ENCODE peak calls at places on chromosomes 6 and 20, in four cellular contexts. U is cardiac muscle cell, A is neuronal stem cell, D is Caco-2. I is an unnamed sample. For H3K9me3 and H3K36me3, the result is how much of the 10 kb centered on the place peaks cover.

GRCh38 chr20:62636446-62636845 is 5.9 kb upstream of the SLCO4A1 start:
- DNase-seq in U (no peak), A (no peak), D (no peak), I (no peak)

GRCh38 chr20:62918830-62919229 is 7.5 kb downstream of the DIDO1 start:
- DNase-seq in U (no peak), A (no peak), D (no peak), I (no peak)

GRCh38 chr6:44224978-44225330 is 1.6 kb downstream of the SLC29A1 start:
- DNase-seq in U (no peak), A (no peak), D (no peak), I (no peak)

GRCh38 chr20:10961651-10962288 is 288.0 kb upstream of the JAG1 start:
- DNase-seq in U (no peak), A (no peak), D (no peak), I (no peak)

GRCh38 chr6:106783631-106784566 is 154.5 kb downstream of the QRSL1 start:
- DNase-seq in U (no peak), A (no peak), D (no peak), I (no peak)

GRCh38 chr6:16400248-16400760 is 161.9 kb downstream of the GMPR start:
- DNase-seq in U (no peak), A (no peak), D (no peak), I (no peak)

GRCh38 chr6:166282394-166283032 is 25.7 kb downstream of the PRR18 start:
- DNase-seq in U (no peak), A (no peak), D (no peak), I (no peak)

GRCh38 chr6:44090465-44090864 is 36.8 kb downstream of the MRPL14 start:
- DNase-seq in U (no peak), A (no peak), D (no peak), I (no peak)

GRCh38 chr20:2118783-2119182 is 17.2 kb downstream of the STK35 start:
- DNase-seq in U (no peak), A (no peak), D (no peak), I (no peak)

DNA sequence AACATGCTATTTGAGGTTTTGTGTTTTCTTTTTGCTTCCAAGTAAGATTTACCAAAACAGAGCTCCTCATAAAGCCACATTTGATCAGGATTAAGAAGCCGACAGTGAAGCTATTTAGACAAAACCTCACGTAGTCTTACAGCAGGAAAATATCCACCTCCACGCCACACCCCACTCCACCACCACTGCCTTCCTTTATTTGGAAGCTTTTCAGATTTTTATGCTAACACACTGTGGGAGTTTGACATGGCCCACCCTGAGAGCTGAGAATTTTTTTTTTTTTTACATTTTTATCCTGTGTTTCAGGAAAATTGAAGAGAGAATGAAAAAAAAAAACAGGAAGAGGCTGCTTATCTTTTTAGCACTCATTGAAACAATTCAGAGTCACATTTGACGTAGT is 104.8 kb upstream of the MC3R start:
- DNase-seq in U (no peak), A (no peak), D (no peak), I (no peak)
- H3K9me3 ChIP-seq in U (under half), A (under half), D (under half), I (under half)

GRCh38 chr6:157313531-157314467 is 9.5 kb downstream of the TMEM242 start:
- DNase-seq in U (no peak), A (no peak), D (no peak), I (no peak)
- H3K36me3 ChIP-seq in U (under half), A (half or more), D (under half), I (under half)

DNA sequence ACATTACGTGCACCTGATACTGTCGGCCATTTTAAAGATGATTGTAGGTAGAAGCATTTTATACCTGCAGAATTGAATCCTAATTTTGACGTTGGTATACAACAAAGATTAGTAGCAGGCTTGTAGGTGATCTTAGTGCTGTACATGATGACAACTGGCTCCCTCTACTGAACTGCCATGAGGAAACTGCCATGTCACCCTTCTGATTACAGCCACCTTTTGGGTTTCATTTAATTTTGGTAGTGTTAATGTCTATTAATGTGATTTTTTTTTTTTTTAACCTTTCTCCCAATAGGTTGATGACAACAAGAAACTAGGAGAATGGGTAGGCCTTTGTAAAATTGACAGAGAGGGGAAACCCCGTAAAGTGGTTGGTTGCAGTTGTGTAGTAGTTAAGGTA is 2.3 kb downstream of the RPS12 start:
- DNase-seq in U (no peak), A (no peak), D (no peak), I (no peak)
- H3K4me3 ChIP-seq in U (peak), A (peak), D (no peak), I (peak)

DNA sequence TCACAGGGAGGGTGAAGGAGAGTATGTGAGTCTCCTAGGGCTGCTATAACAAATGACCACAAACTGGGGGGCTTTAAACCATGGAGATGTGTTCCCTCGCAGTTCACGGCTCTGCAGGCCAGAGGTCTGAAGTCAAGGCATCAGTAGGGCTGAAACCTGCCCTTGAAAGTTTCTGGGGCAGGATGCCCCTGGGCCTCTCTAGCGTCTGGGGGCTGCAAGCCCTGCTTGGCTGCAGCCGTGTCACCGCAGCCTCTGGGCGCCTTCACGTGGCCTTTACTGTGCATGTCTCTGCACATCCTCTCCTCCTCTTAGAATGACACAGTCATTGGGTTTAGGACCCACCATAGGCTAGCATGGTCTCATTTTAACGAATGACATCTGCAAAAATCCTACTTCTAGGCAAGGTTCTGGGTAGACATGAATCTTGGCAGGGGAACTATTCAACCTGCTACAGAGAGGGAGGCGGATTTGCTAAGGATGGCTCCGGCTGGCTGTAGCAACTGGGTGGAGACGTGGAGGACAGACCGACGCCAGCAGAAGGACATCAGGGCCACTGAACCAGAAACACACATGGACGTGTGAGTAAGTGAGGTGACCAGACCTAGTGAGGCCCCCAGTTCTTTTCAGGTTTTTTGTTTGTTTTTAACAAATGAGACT is 58.6 kb downstream of the PHACTR3 start:
- DNase-seq in U (no peak), A (no peak), D (no peak), I (no peak)
- H3K9me3 ChIP-seq in U (under half), A (under half), D (under half), I (under half)

GRCh38 chr6:105273589-105273988 is 93.8 kb upstream of the POPDC3 start:
- DNase-seq in U (no peak), A (no peak), D (no peak), I (no peak)

GRCh38 chr6:105272783-105273182 is 93.0 kb upstream of the POPDC3 start:
- DNase-seq in U (peak), A (no peak), D (peak), I (no peak)

GRCh38 chr6:105274678-105275077 is 94.9 kb upstream of the POPDC3 start:
- DNase-seq in U (no peak), A (no peak), D (no peak), I (no peak)

GRCh38 chr6:105269390-105269789 is 89.6 kb upstream of the POPDC3 start:
- DNase-seq in U (no peak), A (no peak), D (no peak), I (no peak)

GRCh38 chr6:105270511-105270910 is 90.7 kb upstream of the POPDC3 start:
- DNase-seq in U (no peak), A (no peak), D (no peak), I (no peak)
- H3K36me3 ChIP-seq in U (under half), A (under half), D (under half), I (under half)

GRCh38 chr6:159838020-159838744 is 38.1 kb downstream of the PNLDC1 start:
- DNase-seq in U (no peak), A (no peak), D (no peak), I (no peak)

GRCh38 chr6:159837141-159837490 is 37.0 kb downstream of the PNLDC1 start:
- DNase-seq in U (no peak), A (no peak), D (no peak), I (no peak)

GRCh38 chr6:159837511-159837910 is 37.4 kb downstream of the PNLDC1 start:
- DNase-seq in U (no peak), A (no peak), D (no peak), I (no peak)

GRCh38 chr6:159833997-159834601 is 34.0 kb downstream of the PNLDC1 start:
- DNase-seq in U (no peak), A (no peak), D (no peak), I (no peak)

GRCh38 chr6:159836294-159837140 is 36.4 kb downstream of the PNLDC1 start:
- DNase-seq in U (no peak), A (no peak), D (no peak), I (no peak)
- H3K4me3 ChIP-seq in U (no peak), A (no peak), D (no peak), I (no peak)

GRCh38 chr6:42547407-42548329 is 16.2 kb upstream of the UBR2 start:
- DNase-seq in U (peak), A (peak), D (peak), I (peak)

GRCh38 chr6:42550277-42550676 is 13.6 kb upstream of the UBR2 start:
- DNase-seq in U (no peak), A (no peak), D (no peak), I (no peak)

GRCh38 chr6:42555477-42556457 is 8.1 kb upstream of the UBR2 start:
- DNase-seq in U (peak), A (no peak), D (peak), I (peak)

GRCh38 chr6:42552380-42552779 is 11.4 kb upstream of the UBR2 start:
- DNase-seq in U (no peak), A (no peak), D (no peak), I (no peak)

GRCh38 chr6:42551202-42551601 is 12.6 kb upstream of the UBR2 start:
- DNase-seq in U (no peak), A (no peak), D (no peak), I (no peak)
- H3K9me3 ChIP-seq in U (under half), A (under half), D (under half), I (under half)

DNA sequence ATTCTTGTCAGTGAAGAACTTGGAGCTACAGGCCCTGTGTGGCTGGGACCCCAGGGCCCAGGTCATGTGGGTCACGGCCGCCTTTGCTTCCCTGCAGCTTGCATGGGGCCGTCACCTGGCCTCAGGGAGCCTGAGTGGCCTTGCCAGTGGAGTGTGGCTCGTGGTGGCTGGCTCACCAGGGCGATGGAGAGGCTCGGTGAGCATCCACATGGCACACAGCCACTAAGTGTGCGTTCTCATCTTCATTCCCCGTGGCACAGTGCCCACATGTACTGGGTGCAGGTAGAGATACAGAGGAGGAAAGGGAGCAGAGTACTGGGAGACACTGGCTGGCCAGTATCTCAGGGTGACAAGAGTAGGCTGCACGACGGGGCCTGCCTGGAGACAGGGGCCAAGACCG is 21.5 kb downstream of the MANBAL start:
- DNase-seq in U (no peak), A (no peak), D (no peak), I (no peak)
- H3K36me3 ChIP-seq in U (under half), A (half or more), D (under half), I (under half)

DNA sequence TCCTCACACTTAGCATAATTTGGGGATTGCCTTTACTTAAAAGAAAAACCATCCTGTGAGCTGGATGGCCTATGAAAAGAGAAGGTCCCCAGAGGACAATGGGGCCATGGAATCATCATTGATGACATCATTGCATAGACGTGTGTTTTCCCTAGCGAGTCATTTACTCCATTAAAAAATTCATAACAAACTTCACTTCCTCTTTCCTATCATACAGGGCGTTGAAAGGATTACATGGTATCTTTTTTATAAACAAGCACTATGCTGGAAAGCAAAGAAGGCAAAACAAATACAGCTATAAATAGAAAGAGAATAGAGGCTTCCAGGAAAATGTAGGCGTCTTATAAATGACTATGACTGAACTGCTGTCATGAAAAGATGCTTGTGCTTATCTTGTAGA is 11.3 kb upstream of the COL12A1 start:
- DNase-seq in U (no peak), A (no peak), D (no peak), I (no peak)
- H3K4me3 ChIP-seq in U (no peak), A (no peak), D (no peak), I (no peak)

I was measured in HAP-1.